ENCODE peak calls at places on chromosomes 6 and 20, in five cellular contexts. O is neural crest cell, K is GM20000, S is epithelial cell of esophagus, X is WTC11. J is an unnamed sample.
A peak's percentile ranks its signal among the peaks of the same experiment; 100 is the strongest.

GRCh38 chr6:1123406-1123805 is 188.5 kb upstream of the FOXQ1 start:
- DNase-seq in O (no peak), K (no peak), S (no peak), X (no peak), J (no peak)

GRCh38 chr6:54307412-54308036 is 717 bp upstream of the TINAG start:
- DNase-seq in O (no peak), K (no peak), S (peak; percentile 40), X (no peak), J (no peak)

GRCh38 chr20:18404172-18404571 is 62.7 kb downstream of the DZANK1 start:
- DNase-seq in O (no peak), K (no peak), S (peak; percentile 24), X (no peak), J (no peak)

GRCh38 chr20:41049451-41049850 is 20.8 kb downstream of the TOP1 start:
- DNase-seq in O (no peak), K (no peak), S (no peak), X (no peak), J (no peak)

GRCh38 chr6:2203264-2203663 is 42.1 kb downstream of the GMDS start:
- DNase-seq in O (no peak), K (no peak), S (no peak), X (no peak), J (no peak)

GRCh38 chr20:51923611-51924010 is 121.3 kb upstream of the SALL4 start:
- DNase-seq in O (no peak), K (no peak), S (peak; percentile 62), X (no peak), J (no peak)

GRCh38 chr6:143427109-143427817 is 23.2 kb downstream of the ADAT2 start:
- DNase-seq in O (peak; percentile 73), K (peak; percentile 68), S (peak; percentile 78), X (peak; percentile 84), J (peak; percentile 7)

GRCh38 chr20:47456952-47457724 is 44.5 kb upstream of the NCOA3 start:
- DNase-seq in O (no peak), K (no peak), S (peak; percentile 77), X (no peak), J (no peak)

GRCh38 chr20:10686356-10687169 is 12.8 kb upstream of the JAG1 start:
- DNase-seq in O (no peak), K (no peak), S (no peak), X (no peak), J (no peak)

GRCh38 chr6:6230286-6230685 is 90.2 kb downstream of the F13A1 start:
- DNase-seq in O (no peak), K (no peak), S (no peak), X (no peak), J (peak; percentile 10)

GRCh38 chr20:32017711-32018251 is 7.5 kb downstream of the CCM2L start:
- DNase-seq in O (no peak), K (peak; percentile 67), S (peak; percentile 71), X (peak; percentile 93), J (peak; percentile 96)

GRCh38 chr6:125507987-125508655 is 206.4 kb upstream of the HDDC2 start:
- DNase-seq in O (no peak), K (no peak), S (peak; percentile 4), X (no peak), J (no peak)

GRCh38 chr20:24364464-24364863 is 105.0 kb upstream of the SYNDIG1 start:
- DNase-seq in O (no peak), K (no peak), S (no peak), X (no peak), J (no peak)

GRCh38 chr6:118546164-118546929 is 1.7 kb upstream of the PLN start:
- DNase-seq in O (no peak), K (no peak), S (no peak), X (no peak), J (no peak)

GRCh38 chr20:62704341-62704948 is 4.2 kb upstream of the NTSR1 start:
- DNase-seq in O (no peak), K (no peak), S (peak; percentile 98), X (no peak), J (peak; percentile 60)

GRCh38 chr6:24699521-24700359 is 19.2 kb downstream of the C6orf62 start:
- DNase-seq in O (no peak), K (no peak), S (peak; percentile 20), X (no peak), J (no peak)

GRCh38 chr20:63501818-63502670 is 3.2 kb upstream of the EEF1A2 start:
- DNase-seq in O (no peak), K (no peak), S (peak; percentile 26), X (peak; percentile 59), J (peak; percentile 18)

GRCh38 chr6:4581468-4582420 is 194.5 kb upstream of the CDYL start:
- DNase-seq in O (no peak), K (no peak), S (peak; percentile 49), X (no peak), J (no peak)

GRCh38 chr20:32902456-32903420 is 44.0 kb downstream of the EFCAB8 start:
- DNase-seq in O (peak; percentile 63), K (peak; percentile 71), S (peak; percentile 56), X (peak; percentile 60), J (peak; percentile 18)

GRCh38 chr20:40849456-40849855 is 160.4 kb upstream of the MAFB start:
- DNase-seq in O (no peak), K (no peak), S (no peak), X (no peak), J (no peak)